ENCODE peak calls at places on chromosomes 2 and 18, in five cellular contexts. O, T, P, U and W are unnamed samples.
A peak's percentile ranks its signal among the peaks of the same experiment; 100 is the strongest.

GRCh38 chr2:239304533-239305221 is 96.1 kb downstream of the HDAC4 start:
- DNase-seq in U (no peak), T (no peak), P (peak; percentile 45), O (no peak), W (peak; percentile 62)

GRCh38 chr2:197813093-197813787 is 8.8 kb downstream of the PLCL1 start:
- DNase-seq in T (peak; percentile 41), P (no peak), U (no peak), O (no peak), W (no peak)

GRCh38 chr2:139478191-139478914 is 698.2 kb upstream of the NXPH2 start:
- DNase-seq in U (no peak), O (no peak), T (no peak), P (no peak), W (no peak)

GRCh38 chr2:104028066-104028465 is 825.8 kb upstream of the POU3F3 start:
- DNase-seq in O (no peak), U (no peak), P (no peak), T (no peak), W (no peak)

GRCh38 chr2:200871151-200871550 is 6.7 kb upstream of the CLK1 start:
- DNase-seq in O (no peak), P (no peak), U (no peak), T (no peak), W (no peak)

GRCh38 chr2:116810645-116811044 is 1003.8 kb upstream of the DDX18 start:
- DNase-seq in T (no peak), P (no peak), O (no peak), U (no peak), W (no peak)

GRCh38 chr18:63140997-63141776 is 178.4 kb downstream of the BCL2 start:
- DNase-seq in O (no peak), U (no peak), T (no peak), P (no peak), W (no peak)

GRCh38 chr2:34656632-34657031 is 1057.5 kb upstream of the FAM98A start:
- DNase-seq in U (no peak), O (no peak), T (no peak), P (no peak), W (no peak)

GRCh38 chr18:69889009-69889408 is 58.7 kb downstream of the CD226 start:
- DNase-seq in T (no peak), U (no peak), P (no peak), O (no peak), W (no peak)

GRCh38 chr2:124547700-124548099 is 522.6 kb downstream of the CNTNAP5 start:
- DNase-seq in P (no peak), T (no peak), O (no peak), U (no peak), W (no peak)

GRCh38 chr18:58953627-58954026 is 89.0 kb downstream of the ZNF532 start:
- DNase-seq in T (no peak), P (no peak), U (no peak), O (no peak), W (no peak)

GRCh38 chr2:177474904-177475474 is 82.4 kb downstream of the AGPS start:
- DNase-seq in P (no peak), O (no peak), U (no peak), T (peak; percentile 29), W (no peak)

GRCh38 chr2:10924441-10924840 is 12.7 kb downstream of the KCNF1 start:
- DNase-seq in P (no peak), O (no peak), U (no peak), T (no peak), W (no peak)

GRCh38 chr2:202327887-202328286 is 48.2 kb upstream of the BMPR2 start:
- DNase-seq in P (no peak), U (no peak), T (no peak), O (no peak), W (no peak)

GRCh38 chr2:63257473-63257872 is 206.8 kb downstream of the OTX1 start:
- DNase-seq in T (no peak), U (no peak), O (no peak), P (no peak), W (no peak)

GRCh38 chr18:46939337-46939963 is 22.0 kb downstream of the KATNAL2 start:
- DNase-seq in P (no peak), O (no peak), U (no peak), T (peak; percentile 51), W (no peak)

GRCh38 chr2:54508521-54508920 is 52.4 kb downstream of the SPTBN1 start:
- DNase-seq in T (no peak), O (no peak), U (no peak), P (no peak), W (no peak)

GRCh38 chr2:239763433-239764097 is 261.6 kb downstream of the NDUFA10 start:
- DNase-seq in P (peak; percentile 54), U (peak; percentile 15), T (no peak), O (no peak), W (no peak)

GRCh38 chr18:34990571-34990970 is 50.6 kb upstream of the MAPRE2 start:
- DNase-seq in U (no peak), P (no peak), T (peak; percentile 59), O (no peak), W (no peak)

GRCh38 chr2:218631837-218632236 is 24.1 kb downstream of the PLCD4 start:
- DNase-seq in P (no peak), O (no peak), U (no peak), T (no peak), W (no peak)

GRCh38 chr2:46716806-46717732 is 198.5 kb downstream of the MCFD2 start:
- DNase-seq in U (no peak), P (no peak), T (no peak), O (no peak), W (no peak)

GRCh38 chr18:41553716-41554115 is 401.3 kb upstream of the PIK3C3 start:
- DNase-seq in U (no peak), T (no peak), P (no peak), O (no peak), W (no peak)

GRCh38 chr2:239736358-239737143 is 288.6 kb downstream of the NDUFA10 start:
- DNase-seq in O (no peak), P (no peak), U (no peak), T (no peak), W (no peak)

GRCh38 chr2:217835931-217836881 is 166.6 kb downstream of the TNS1 start:
- DNase-seq in P (no peak), O (no peak), U (no peak), T (peak; percentile 80), W (peak; percentile 92)

GRCh38 chr2:74708883-74709282 is 54.8 kb downstream of the SEMA4F start:
- DNase-seq in U (no peak), O (no peak), T (peak; percentile 32), P (no peak), W (no peak)

GRCh38 chr2:234641086-234641485 is 144.2 kb upstream of the ARL4C start:
- DNase-seq in O (no peak), T (no peak), P (no peak), U (no peak), W (no peak)

GRCh38 chr2:240965905-240966456 is 32.4 kb upstream of the SNED1 start:
- DNase-seq in O (no peak), T (no peak), U (peak; percentile 42), P (peak; percentile 55), W (no peak)

GRCh38 chr2:216147172-216148131 is 38.3 kb downstream of the XRCC5 start:
- DNase-seq in U (no peak), T (no peak), P (no peak), O (no peak), W (no peak)

GRCh38 chr2:174035981-174036742 is 71.0 kb upstream of the SP3 start:
- DNase-seq in P (no peak), T (no peak), O (no peak), U (no peak), W (no peak)

GRCh38 chr2:46847185-46847710 is 68.4 kb downstream of the MCFD2 start:
- DNase-seq in O (no peak), U (peak; percentile 95), T (peak; percentile 83), P (peak; percentile 93), W (peak; percentile 93)

GRCh38 chr2:156666130-156666785 is 230.1 kb downstream of the GPD2 start:
- DNase-seq in U (no peak), T (no peak), O (no peak), P (no peak), W (no peak)

GRCh38 chr2:2324565-2325101 is 6.4 kb downstream of the MYT1L start:
- DNase-seq in T (no peak), U (no peak), P (no peak), O (no peak), W (no peak)

GRCh38 chr18:42412896-42413295 is 457.9 kb downstream of the PIK3C3 start:
- DNase-seq in P (no peak), O (no peak), U (no peak), T (no peak), W (no peak)

GRCh38 chr2:55150834-55151233 is 81.3 kb downstream of the CLHC1 start:
- DNase-seq in O (no peak), T (no peak), U (peak; percentile 66), P (no peak), W (no peak)

GRCh38 chr2:226701052-226701451 is 98.6 kb downstream of the IRS1 start:
- DNase-seq in U (no peak), P (no peak), T (peak; percentile 89), O (no peak), W (no peak)

GRCh38 chr2:9145109-9145751 is 61.4 kb upstream of the ASAP2 start:
- DNase-seq in U (no peak), T (peak; percentile 32), P (no peak), O (no peak), W (no peak)